ENCODE peak calls at places on chromosomes 7 and 10, in five cellular contexts. O, A, L, S and Z are unnamed samples.

GRCh38 chr10:17851611-17852010 is 42.5 kb downstream of the MRC1 start:
- DNase-seq in O (peak; percentile 53), A (no peak), L (no peak), S (peak; percentile 52), Z (no peak)

GRCh38 chr7:30831227-30831626 is 60.0 kb downstream of the MINDY4 start:
- DNase-seq in O (no peak), A (no peak), L (no peak), S (no peak), Z (no peak)

GRCh38 chr7:116446179-116446855 is 53.2 kb upstream of the CAV2 start:
- DNase-seq in O (no peak), A (peak; percentile 94), L (no peak), S (no peak), Z (no peak)

GRCh38 chr7:118311121-118311803 is 86.8 kb downstream of the ANKRD7 start:
- DNase-seq in O (no peak), A (peak; percentile 10), L (peak; percentile 12), S (no peak), Z (no peak)

GRCh38 chr10:62084434-62084833 is 182.9 kb downstream of the ARID5B start:
- DNase-seq in O (no peak), A (peak; percentile 62), L (no peak), S (no peak), Z (no peak)

GRCh38 chr10:120429395-120429794 is 27.6 kb upstream of the PLPP4 start:
- DNase-seq in O (no peak), A (peak; percentile 15), L (no peak), S (no peak), Z (no peak)

GRCh38 chr10:45602082-45602730 is 70.4 kb downstream of the ZFAND4 start:
- DNase-seq in O (no peak), A (peak; percentile 56), L (no peak), S (no peak), Z (no peak)

GRCh38 chr7:45069444-45070253 is 19.1 kb downstream of the NACAD start:
- DNase-seq in O (no peak), A (no peak), L (no peak), S (no peak), Z (no peak)

GRCh38 chr10:127414024-127414423 is 135.1 kb upstream of the NPS start:
- DNase-seq in O (no peak), A (no peak), L (no peak), S (no peak), Z (no peak)

GRCh38 chr10:27319752-27320561 is 79.4 kb upstream of the ACBD5 start:
- DNase-seq in O (peak; percentile 74), A (peak; percentile 69), L (no peak), S (peak; percentile 27), Z (peak; percentile 38)

GRCh38 chr10:1266033-1266802 is 210.0 kb downstream of the WDR37 start:
- DNase-seq in O (no peak), A (no peak), L (no peak), S (no peak), Z (no peak)

GRCh38 chr7:2775376-2775775 is 68.7 kb downstream of the GNA12 start:
- DNase-seq in O (no peak), A (no peak), L (no peak), S (peak; percentile 58), Z (peak; percentile 53)

GRCh38 chr7:5750026-5750425 is 31.4 kb downstream of the RNF216 start:
- DNase-seq in O (no peak), A (peak; percentile 22), L (no peak), S (peak; percentile 16), Z (no peak)

GRCh38 chr10:123270221-123270620 is 116.0 kb downstream of the BUB3 start:
- DNase-seq in O (no peak), A (peak; percentile 68), L (no peak), S (no peak), Z (no peak)

GRCh38 chr10:122298598-122299301 is 27.7 kb downstream of the BTBD16 start:
- DNase-seq in O (peak; percentile 79), A (peak; percentile 83), L (peak; percentile 20), S (peak; percentile 84), Z (no peak)

GRCh38 chr7:88040694-88041093 is 106.6 kb downstream of the ADAM22 start:
- DNase-seq in O (no peak), A (peak; percentile 9), L (no peak), S (no peak), Z (no peak)